ENCODE peak calls at places on chromosomes 6 and 20, in nine cellular contexts. L is Peyer's patch, G is ascending aorta, K is lower lobe of right lung, E is dorsolateral prefrontal cortex, N is small intestine, O is heart left ventricle, M is tibial nerve, Q is aorta. Y is an unnamed sample.

GRCh38 chr6:38638941-38639497 is 710 bp downstream of the BTBD9 start:
- DNase-seq in Q (no peak), O (no peak), N (peak), M (no peak), L (peak), K (no peak), G (peak), E (peak), Y (peak)

GRCh38 chr20:59191036-59191755 is 27.6 kb downstream of the ZNF831 start:
- DNase-seq in M (no peak), K (no peak), E (no peak), G (no peak), N (no peak), L (no peak), Q (no peak), O (no peak), Y (no peak)

GRCh38 chr6:88804701-88805100 is 158.7 kb downstream of the RNGTT start:
- DNase-seq in L (no peak), N (no peak), O (no peak), G (no peak), Q (no peak), M (no peak), K (no peak), E (no peak), Y (no peak)

GRCh38 chr6:42564496-42564890 is 664 bp downstream of the UBR2 start:
- DNase-seq in K (no peak), E (no peak), M (no peak), Q (no peak), O (no peak), G (no peak), L (no peak), N (peak), Y (no peak)

GRCh38 chr6:31928672-31928939 is 1.1 kb downstream of the C2 start:
- DNase-seq in N (no peak), E (no peak), L (no peak), K (no peak), G (no peak), O (no peak), M (no peak), Q (no peak), Y (no peak)

GRCh38 chr6:104161960-104162669 is 697.6 kb downstream of the HACE1 start:
- DNase-seq in E (no peak), G (no peak), M (no peak), L (no peak), K (no peak), Q (no peak), O (no peak), N (no peak), Y (no peak)

GRCh38 chr6:2101213-2101612 is 144.2 kb downstream of the GMDS start:
- DNase-seq in L (no peak), M (no peak), G (no peak), Q (no peak), K (no peak), E (no peak), O (no peak), N (no peak), Y (no peak)

GRCh38 chr6:107435798-107436197 is 23.6 kb downstream of the PDSS2 start:
- DNase-seq in Q (no peak), N (no peak), K (no peak), E (no peak), O (no peak), G (no peak), L (no peak), M (no peak), Y (no peak)

GRCh38 chr20:4850960-4851359 is 129.3 kb downstream of the PRND start:
- DNase-seq in G (peak), L (no peak), Q (no peak), E (no peak), O (no peak), K (no peak), N (no peak), M (no peak), Y (no peak)

GRCh38 chr6:8084586-8084985 is 17.8 kb downstream of the EEF1E1 start:
- DNase-seq in M (no peak), Q (no peak), N (no peak), E (no peak), K (no peak), O (no peak), L (no peak), G (no peak), Y (no peak)

GRCh38 chr6:45436544-45437440 is 59.1 kb upstream of the SUPT3H start:
- DNase-seq in G (no peak), O (no peak), L (no peak), M (no peak), K (no peak), N (peak), Q (no peak), E (no peak), Y (no peak)

GRCh38 chr6:40965046-40965445 is 74.0 kb downstream of the UNC5CL start:
- DNase-seq in E (no peak), L (no peak), N (no peak), O (no peak), M (no peak), Q (no peak), K (no peak), G (no peak), Y (no peak)

GRCh38 chr6:134437376-134437775 is 119.5 kb upstream of the SGK1 start:
- DNase-seq in E (no peak), L (no peak), M (no peak), K (peak), N (peak), G (no peak), O (no peak), Q (no peak), Y (no peak)
- H3K27ac ChIP-seq in E (peak), L (no peak), M (no peak), K (peak), N (no peak), G (no peak), O (no peak), Q (no peak), Y (peak)

DNA sequence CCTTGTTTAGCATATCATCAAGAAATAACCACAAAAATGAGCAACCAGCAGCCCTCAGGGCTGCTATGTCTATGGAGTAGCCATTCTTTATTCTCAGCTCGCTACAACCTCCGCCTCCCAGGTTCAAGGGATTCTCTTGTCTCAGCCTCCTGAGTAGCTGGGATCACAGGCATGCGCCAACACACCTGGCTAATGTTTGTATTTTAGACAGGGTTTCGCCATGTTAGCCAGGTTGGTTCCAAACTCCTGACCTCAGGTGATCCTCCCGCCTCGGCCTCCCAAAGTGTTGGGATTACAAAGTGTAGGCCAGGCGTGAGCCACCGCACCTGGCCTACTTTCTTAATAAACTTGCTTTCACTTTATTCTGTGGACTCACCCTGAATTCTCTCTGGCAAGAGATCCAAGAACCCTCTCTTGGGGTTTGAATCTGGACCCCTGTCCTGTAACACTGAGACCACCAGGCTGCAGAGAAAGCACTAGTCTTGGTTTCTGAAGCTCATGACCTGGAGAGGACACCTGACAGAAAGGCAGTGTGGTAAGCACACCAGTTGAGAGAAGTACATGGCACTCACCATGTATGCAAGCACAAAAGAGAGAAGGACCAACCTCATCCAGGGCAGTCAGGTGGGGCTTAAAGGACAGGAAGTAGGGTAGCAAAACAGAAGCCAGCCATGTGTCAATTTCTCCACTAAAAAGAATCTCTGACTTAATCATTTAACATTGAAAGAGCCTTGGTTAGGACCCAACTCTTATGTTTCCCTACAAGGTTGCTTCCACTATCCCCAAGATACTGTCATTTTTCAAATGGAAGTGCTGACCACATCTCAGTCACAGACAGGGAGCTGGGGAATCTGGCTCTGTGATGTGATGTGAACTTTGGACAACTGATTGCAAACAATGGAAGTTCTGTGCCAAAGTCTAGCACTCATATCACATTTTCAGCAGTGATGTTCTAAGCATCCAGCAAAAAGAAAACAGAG is 97.4 kb upstream of the DST start:
- DNase-seq in Q (no peak), K (no peak), O (no peak), N (no peak), L (no peak), M (no peak), G (no peak), E (no peak), Y (no peak)
- H3K27ac ChIP-seq in Q (no peak), K (no peak), O (no peak), N (no peak), L (no peak), M (no peak), G (no peak), E (peak), Y (peak)

GRCh38 chr6:81138236-81138635 is 614.2 kb downstream of the TENT5A start:
- DNase-seq in K (no peak), L (no peak), E (no peak), G (no peak), Q (no peak), O (no peak), M (no peak), N (no peak), Y (no peak)
- H3K27ac ChIP-seq in K (no peak), L (no peak), E (no peak), G (no peak), Q (no peak), O (no peak), M (no peak), N (no peak), Y (no peak)

GRCh38 chr20:37836926-37837325 is 66.0 kb upstream of the VSTM2L start:
- DNase-seq in L (no peak), E (no peak), M (no peak), Q (no peak), K (no peak), O (no peak), G (no peak), N (no peak), Y (no peak)
- H3K27ac ChIP-seq in L (no peak), E (no peak), M (no peak), Q (no peak), K (no peak), O (no peak), G (no peak), N (no peak), Y (no peak)

Y was measured in caudate nucleus.